ENCODE peak calls at places on chromosomes 4 and X, in seven cellular contexts. S is esophagus muscularis mucosa, I is AG10803, X is fibroblast of lung, N is Panc1, J is SK-N-SH, T is endodermal cell. G is an unnamed sample.

GRCh38 chrX:83845397-83845796 is 15.5 kb upstream of the CYLC1 start:
- DNase-seq in S (no peak), I (peak), X (peak), N (peak), J (peak), T (peak), G (no peak)

GRCh38 chr4:65645185-65645584 is 25.1 kb downstream of the EPHA5 start:
- DNase-seq in S (no peak), I (peak), X (no peak), N (no peak), J (no peak), T (no peak), G (peak)

GRCh38 chrX:15299945-15300851 is 15.2 kb downstream of the ASB11 start:
- DNase-seq in S (no peak), I (peak), X (peak), N (no peak), J (peak), T (no peak), G (no peak)

GRCh38 chrX:7164174-7164573 is 16.2 kb upstream of the PUDP start:
- DNase-seq in S (no peak), I (no peak), X (no peak), N (no peak), J (no peak), T (no peak), G (no peak)

GRCh38 chr4:140529434-140529833 is 5.5 kb downstream of the ELMOD2 start:
- DNase-seq in S (no peak), I (no peak), X (no peak), N (no peak), J (peak), T (no peak), G (no peak)

GRCh38 chrX:19177710-19178109 is 55.4 kb upstream of the ADGRG2 start:
- DNase-seq in S (no peak), I (no peak), X (no peak), N (no peak), J (no peak), T (no peak), G (no peak)

GRCh38 chr4:162972661-162973202 is 194.0 kb downstream of the NAF1 start:
- DNase-seq in S (no peak), I (no peak), X (no peak), N (no peak), J (no peak), T (no peak), G (no peak)

GRCh38 chr4:33780952-33781655 is 2463.2 kb downstream of the ARAP2 start:
- DNase-seq in S (no peak), I (peak), X (peak), N (no peak), J (no peak), T (no peak), G (peak)

GRCh38 chr4:113141901-113142346 is 92.5 kb downstream of the ANK2 start:
- DNase-seq in S (no peak), I (peak), X (peak), N (peak), J (no peak), T (no peak), G (peak)

GRCh38 chrX:41481264-41482109 is 34.3 kb downstream of the NYX start:
- DNase-seq in S (no peak), I (peak), X (no peak), N (no peak), J (peak), T (peak), G (no peak)

GRCh38 chr4:88705805-88706518 is 8.3 kb upstream of the NAP1L5 start:
- DNase-seq in S (no peak), I (peak), X (peak), N (no peak), J (no peak), T (no peak), G (peak)

GRCh38 chrX:40406330-40406859 is 174.4 kb upstream of the ATP6AP2 start:
- DNase-seq in S (no peak), I (peak), X (no peak), N (no peak), J (no peak), T (no peak), G (no peak)

GRCh38 chr4:128480945-128481344 is 193.3 kb upstream of the PGRMC2 start:
- DNase-seq in S (no peak), I (no peak), X (no peak), N (no peak), J (no peak), T (no peak), G (no peak)

GRCh38 chr4:10285028-10285427 is 168.4 kb upstream of the WDR1 start:
- DNase-seq in S (no peak), I (no peak), X (no peak), N (no peak), J (no peak), T (no peak), G (no peak)

GRCh38 chrX:13369541-13370140 is 49.8 kb upstream of the ATXN3L start:
- DNase-seq in S (no peak), I (no peak), X (no peak), N (no peak), J (no peak), T (no peak), G (no peak)

GRCh38 chr4:56655209-56655626 is 25.9 kb downstream of the HOPX start:
- DNase-seq in S (no peak), I (no peak), X (peak), N (no peak), J (peak), T (peak), G (no peak)

GRCh38 chr4:187235456-187236170 is 512.0 kb upstream of the FAT1 start:
- DNase-seq in S (no peak), I (peak), X (no peak), N (no peak), J (peak), T (no peak), G (peak)

GRCh38 chrX:3143043-3143799 is 102.0 kb downstream of the ARSF start:
- DNase-seq in S (no peak), I (no peak), X (no peak), N (no peak), J (no peak), T (no peak), G (no peak)

GRCh38 chr4:25976780-25977179 is 62.8 kb downstream of the SMIM20 start:
- DNase-seq in S (no peak), I (no peak), X (no peak), N (no peak), J (no peak), T (no peak), G (no peak)

GRCh38 chrX:71532078-71532752 is 689 bp upstream of the OGT start:
- DNase-seq in S (no peak), I (peak), X (peak), N (no peak), J (no peak), T (no peak), G (no peak)

GRCh38 chr4:99655315-99656081 is 2.1 kb downstream of the C4orf54 start:
- DNase-seq in S (no peak), I (peak), X (peak), N (no peak), J (no peak), T (no peak), G (no peak)

GRCh38 chr4:173182403-173182802 is 13.8 kb downstream of the GALNT7 start:
- DNase-seq in S (no peak), I (peak), X (peak), N (no peak), J (no peak), T (no peak), G (peak)

GRCh38 chr4:107939307-107939706 is 8.0 kb downstream of the CYP2U1 start:
- DNase-seq in S (no peak), I (peak), X (no peak), N (no peak), J (no peak), T (no peak), G (no peak)

GRCh38 chr4:25450491-25450901 is 73.4 kb downstream of the ANAPC4 start:
- DNase-seq in S (no peak), I (no peak), X (no peak), N (no peak), J (no peak), T (no peak), G (no peak)

GRCh38 chr4:25190407-25190806 is 30.2 kb upstream of the SEPSECS start:
- DNase-seq in S (no peak), I (no peak), X (no peak), N (no peak), J (no peak), T (peak), G (no peak)

GRCh38 chrX:69038188-69038587 is 127.1 kb downstream of the PJA1 start:
- DNase-seq in S (no peak), I (no peak), X (no peak), N (no peak), J (no peak), T (no peak), G (no peak)

GRCh38 chr4:127870688-127871087 is 10.0 kb upstream of the PLK4 start:
- DNase-seq in S (no peak), I (peak), X (peak), N (no peak), J (no peak), T (no peak), G (no peak)

GRCh38 chr4:171588146-171588545 is 225.1 kb upstream of the GALNTL6 start:
- DNase-seq in S (no peak), I (no peak), X (no peak), N (no peak), J (no peak), T (no peak), G (no peak)

GRCh38 chr4:101328063-101328602 is 19.2 kb downstream of the PPP3CA start:
- DNase-seq in S (no peak), I (no peak), X (no peak), N (no peak), J (no peak), T (no peak), G (no peak)

GRCh38 chr4:26032572-26033320 is 118.7 kb downstream of the SMIM20 start:
- DNase-seq in S (no peak), I (peak), X (peak), N (no peak), J (no peak), T (no peak), G (no peak)

GRCh38 chr4:94461506-94461905 is 9.8 kb downstream of the PDLIM5 start:
- DNase-seq in S (no peak), I (no peak), X (no peak), N (no peak), J (no peak), T (no peak), G (no peak)

GRCh38 chrX:45196701-45197100 is 4.0 kb downstream of the DIPK2B start:
- DNase-seq in S (no peak), I (peak), X (peak), N (no peak), J (no peak), T (no peak), G (no peak)

GRCh38 chr4:168057412-168057811 is 34.9 kb upstream of the ANXA10 start:
- DNase-seq in S (no peak), I (no peak), X (no peak), N (no peak), J (no peak), T (no peak), G (no peak)

GRCh38 chrX:125782184-125782583 is 383.9 kb downstream of the DCAF12L2 start:
- DNase-seq in S (no peak), I (no peak), X (no peak), N (no peak), J (no peak), T (no peak), G (no peak)

GRCh38 chr4:138560448-138560847 is 318.3 kb upstream of the SLC7A11 start:
- DNase-seq in S (no peak), I (no peak), X (no peak), N (no peak), J (no peak), T (peak), G (no peak)

GRCh38 chr4:86032476-86033022 is 327.3 kb downstream of the MAPK10 start:
- DNase-seq in S (no peak), I (peak), X (peak), N (no peak), J (peak), T (no peak), G (peak)

GRCh38 chr4:94032754-94033153 is 174.9 kb upstream of the SMARCAD1 start:
- DNase-seq in S (no peak), I (no peak), X (no peak), N (no peak), J (peak), T (peak), G (no peak)

GRCh38 chr4:111631157-111631999 is 513.9 kb upstream of the FAM241A start:
- DNase-seq in S (no peak), I (peak), X (peak), N (no peak), J (no peak), T (no peak), G (no peak)
- TF ChIP-seq CTCF in S (peak), I (peak), X (peak), N (peak), J (peak), T (peak), G (peak)

DNA sequence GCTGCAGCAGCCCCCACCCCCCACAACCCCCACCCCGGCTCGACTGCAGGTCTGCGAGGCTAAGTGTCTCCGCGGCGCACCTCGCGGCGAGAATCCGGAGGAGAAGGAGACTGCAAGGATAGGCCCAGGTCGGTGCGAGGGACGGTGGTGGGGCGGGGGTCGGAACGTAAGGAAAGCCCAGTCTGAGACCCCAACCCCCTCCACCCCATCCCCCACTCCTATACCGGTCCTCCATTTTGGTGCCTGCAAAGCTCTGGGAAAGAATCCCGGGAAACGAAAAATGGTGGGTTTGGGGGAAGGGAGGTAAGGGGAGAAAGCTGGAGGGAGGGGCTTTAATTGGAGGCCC is 614 bp downstream of the BEX3 start:
- DNase-seq in S (no peak), I (no peak), X (peak), N (no peak), J (peak), T (peak), G (no peak)
- H3K4me3 ChIP-seq in S (peak), I (peak), X (peak), N (peak), J (peak), T (peak), G (peak)

GRCh38 chr4:87542734-87543312 is 13.6 kb upstream of the SPARCL1 start:
- DNase-seq in S (no peak), I (no peak), X (no peak), N (no peak), J (no peak), T (no peak), G (no peak)

GRCh38 chr4:87541521-87541920 is 12.3 kb upstream of the SPARCL1 start:
- DNase-seq in S (peak), I (no peak), X (no peak), N (no peak), J (no peak), T (no peak), G (no peak)

GRCh38 chr4:87545052-87545451 is 15.9 kb upstream of the SPARCL1 start:
- DNase-seq in S (peak), I (no peak), X (no peak), N (no peak), J (no peak), T (peak), G (no peak)

GRCh38 chr4:87541956-87542709 is 13.0 kb upstream of the SPARCL1 start:
- DNase-seq in S (peak), I (no peak), X (no peak), N (no peak), J (no peak), T (no peak), G (no peak)

GRCh38 chr4:87543835-87544461 is 14.8 kb upstream of the SPARCL1 start:
- DNase-seq in S (peak), I (peak), X (peak), N (no peak), J (peak), T (peak), G (no peak)
- TF ChIP-seq CTCF in S (peak), I (peak), X (peak), N (peak), J (peak), T (peak), G (peak)

GRCh38 chr4:14855719-14856075 is 146.6 kb upstream of the CPEB2 start:
- DNase-seq in S (no peak), I (no peak), X (no peak), N (no peak), J (no peak), T (peak), G (no peak)
- H3K4me3 ChIP-seq in S (no peak), I (no peak), X (no peak), N (no peak), J (no peak), T (no peak), G (no peak)

GRCh38 chr4:15758294-15758693 is 19.8 kb upstream of the CD38 start:
- DNase-seq in S (no peak), I (no peak), X (no peak), N (no peak), J (no peak), T (no peak), G (no peak)
- TF ChIP-seq CTCF in S (no peak), I (no peak), X (no peak), N (no peak), J (no peak), T (no peak), G (no peak)

GRCh38 chrX:1026263-1027015 is 186.0 kb downstream of the CRLF2 start:
- DNase-seq in S (no peak), I (no peak), X (no peak), N (no peak), J (no peak), T (no peak), G (no peak)
- H3K4me3 ChIP-seq in S (no peak), I (no peak), X (no peak), N (no peak), J (no peak), T (no peak), G (no peak)

GRCh38 chr4:6308890-6309643 is 39.4 kb downstream of the WFS1 start:
- DNase-seq in S (no peak), I (no peak), X (no peak), N (no peak), J (peak), T (peak), G (no peak)
- TF ChIP-seq CTCF in S (no peak), I (no peak), X (no peak), N (no peak), J (no peak), T (peak), G (peak)

G was measured in retinal pigment epithelial cell.